ENCODE peak calls at places on chromosomes 11 and 22, in four cellular contexts. G is fibroblast of pulmonary artery, M is spleen, U is AG09319. V is an unnamed sample.

GRCh38 chr22:46029574-46030200 is 52.7 kb upstream of the WNT7B start:
- DNase-seq in M (peak), G (no peak), U (no peak), V (no peak)

GRCh38 chr22:38751422-38752346 is 4.1 kb downstream of the SUN2 start:
- DNase-seq in G (no peak), U (no peak), M (peak), V (no peak)

GRCh38 chr11:121587182-121587581 is 134.4 kb upstream of the SORL1-AS1 start:
- DNase-seq in M (no peak), U (no peak), G (no peak), V (no peak)

GRCh38 chr11:94218372-94218771 is 86.0 kb upstream of the IZUMO1R start:
- DNase-seq in G (no peak), U (no peak), M (no peak), V (no peak)

GRCh38 chr11:112297248-112297866 is 36.7 kb upstream of the PLET1 start:
- DNase-seq in M (no peak), U (no peak), G (no peak), V (no peak)

GRCh38 chr22:40323681-40324083 is 22.6 kb upstream of the ADSL start:
- DNase-seq in M (no peak), G (no peak), U (no peak), V (no peak)

GRCh38 chr11:35088676-35089075 is 50.3 kb upstream of the CD44 start:
- DNase-seq in M (no peak), U (no peak), G (peak), V (no peak)

GRCh38 chr11:394858-395655 is 1.0 kb downstream of the PKP3 start:
- DNase-seq in M (no peak), U (no peak), G (no peak), V (no peak)

GRCh38 chr11:92556435-92556834 is 331.8 kb downstream of the FAT3 start:
- DNase-seq in M (no peak), G (peak), U (no peak), V (no peak)

GRCh38 chr11:5891216-5891800 is 1.7 kb upstream of the OR52E5 start:
- DNase-seq in U (no peak), M (no peak), G (peak), V (no peak)

GRCh38 chr22:36288571-36289405 is 35.9 kb downstream of the APOL1 start:
- DNase-seq in U (no peak), M (peak), G (no peak), V (no peak)

GRCh38 chr11:843086-843704 is 543 bp downstream of the TSPAN4 start:
- DNase-seq in M (peak), G (no peak), U (no peak), V (no peak)

GRCh38 chr11:122187373-122188165 is 71.6 kb upstream of the BLID start:
- DNase-seq in U (no peak), M (no peak), G (no peak), V (no peak)

GRCh38 chr11:93849751-93850584 is 450 bp downstream of the VSTM5 start:
- DNase-seq in M (no peak), U (no peak), G (peak), V (no peak)

GRCh38 chr11:67731583-67731982 is 57.2 kb upstream of the ALDH3B2 start:
- DNase-seq in U (no peak), M (no peak), G (no peak), V (no peak)

GRCh38 chr22:25930083-25930482 is 188.1 kb downstream of the MYO18B start:
- DNase-seq in G (no peak), U (no peak), M (no peak), V (no peak)

GRCh38 chr11:130653838-130654601 is 205.6 kb downstream of the ADAMTS15 start:
- DNase-seq in M (no peak), U (no peak), G (peak), V (no peak)

GRCh38 chr11:78656327-78656726 is 81.7 kb upstream of the NARS2 start:
- DNase-seq in M (no peak), G (no peak), U (no peak), V (no peak)

GRCh38 chr11:63951779-63952536 is 13.2 kb downstream of the NAA40 start:
- DNase-seq in M (no peak), G (no peak), U (no peak), V (no peak)

GRCh38 chr11:57321388-57321995 is 3.3 kb downstream of the TNKS1BP1 start:
- DNase-seq in G (no peak), M (no peak), U (no peak), V (no peak)

GRCh38 chr22:24337894-24338645 is 67.4 kb downstream of the SPECC1L start:
- DNase-seq in G (no peak), M (no peak), U (no peak), V (no peak)

GRCh38 chr22:26846645-26847044 is 189.3 kb downstream of the MIAT start:
- DNase-seq in U (no peak), G (no peak), M (no peak), V (no peak)

GRCh38 chr11:94586978-94587377 is 19.8 kb downstream of the PIWIL4 start:
- DNase-seq in U (no peak), G (no peak), M (no peak), V (no peak)

GRCh38 chr11:20894296-20894695 is 224.9 kb downstream of the NELL1 start:
- DNase-seq in G (no peak), U (no peak), M (no peak), V (no peak)

GRCh38 chr11:45560153-45560934 is 105.1 kb downstream of the CHST1 start:
- DNase-seq in U (no peak), M (no peak), G (peak), V (no peak)

GRCh38 chr11:36362902-36363301 is 66.8 kb downstream of the PRR5L start:
- DNase-seq in U (no peak), G (peak), M (no peak), V (no peak)

GRCh38 chr11:95585071-95585751 is 204.4 kb downstream of the FAM76B start:
- DNase-seq in G (peak), M (no peak), U (no peak), V (no peak)

GRCh38 chr11:64713031-64713780 is 9.8 kb downstream of the NRXN2 start:
- DNase-seq in M (no peak), U (no peak), G (peak), V (no peak)

GRCh38 chr11:33531743-33532181 is 168.9 kb downstream of the C11orf91 start:
- DNase-seq in G (peak), U (no peak), M (no peak), V (no peak)

GRCh38 chr11:12007769-12008737 is at the start of gene DKK3:
- DNase-seq in M (no peak), G (peak), U (no peak), V (no peak)

GRCh38 chr11:43916621-43917020 is 25.8 kb upstream of the C11orf96 start:
- DNase-seq in G (no peak), M (no peak), U (no peak), V (no peak)

GRCh38 chr11:1920909-1921575 is 1.5 kb downstream of the TNNT3 start:
- DNase-seq in G (no peak), U (no peak), M (peak), V (no peak)

GRCh38 chr11:75014129-75014528 is 25.4 kb downstream of the NEU3 start:
- DNase-seq in G (peak), M (no peak), U (peak), V (no peak)
- TF ChIP-seq CTCF in G (peak), M (no peak), U (peak), V (no peak)

GRCh38 chr11:15985863-15986139 is 370.5 kb downstream of the SOX6 start:
- DNase-seq in M (no peak), G (no peak), U (no peak), V (no peak)

GRCh38 chr11:15989685-15990084 is 366.7 kb downstream of the SOX6 start:
- DNase-seq in U (no peak), M (no peak), G (no peak), V (no peak)

GRCh38 chr11:15987044-15987443 is 369.3 kb downstream of the SOX6 start:
- DNase-seq in G (no peak), U (no peak), M (no peak), V (no peak)

GRCh38 chr11:15991174-15991655 is 365.1 kb downstream of the SOX6 start:
- DNase-seq in M (no peak), U (no peak), G (no peak), V (no peak)

GRCh38 chr11:15988693-15989231 is 367.6 kb downstream of the SOX6 start:
- DNase-seq in G (no peak), U (no peak), M (no peak), V (no peak)
- TF ChIP-seq CTCF in G (no peak), U (no peak), M (no peak), V (peak)

GRCh38 chr22:49646876-49647275 is 180.8 kb downstream of the BRD1 start:
- DNase-seq in U (no peak), G (no peak), M (no peak), V (no peak)

GRCh38 chr22:49645791-49646550 is 181.7 kb downstream of the BRD1 start:
- DNase-seq in U (no peak), M (no peak), G (no peak), V (no peak)

GRCh38 chr22:49648053-49648452 is 179.6 kb downstream of the BRD1 start:
- DNase-seq in U (no peak), G (no peak), M (no peak), V (no peak)

GRCh38 chr22:49649166-49649565 is 178.5 kb downstream of the BRD1 start:
- DNase-seq in U (no peak), G (no peak), M (no peak), V (no peak)

DNA sequence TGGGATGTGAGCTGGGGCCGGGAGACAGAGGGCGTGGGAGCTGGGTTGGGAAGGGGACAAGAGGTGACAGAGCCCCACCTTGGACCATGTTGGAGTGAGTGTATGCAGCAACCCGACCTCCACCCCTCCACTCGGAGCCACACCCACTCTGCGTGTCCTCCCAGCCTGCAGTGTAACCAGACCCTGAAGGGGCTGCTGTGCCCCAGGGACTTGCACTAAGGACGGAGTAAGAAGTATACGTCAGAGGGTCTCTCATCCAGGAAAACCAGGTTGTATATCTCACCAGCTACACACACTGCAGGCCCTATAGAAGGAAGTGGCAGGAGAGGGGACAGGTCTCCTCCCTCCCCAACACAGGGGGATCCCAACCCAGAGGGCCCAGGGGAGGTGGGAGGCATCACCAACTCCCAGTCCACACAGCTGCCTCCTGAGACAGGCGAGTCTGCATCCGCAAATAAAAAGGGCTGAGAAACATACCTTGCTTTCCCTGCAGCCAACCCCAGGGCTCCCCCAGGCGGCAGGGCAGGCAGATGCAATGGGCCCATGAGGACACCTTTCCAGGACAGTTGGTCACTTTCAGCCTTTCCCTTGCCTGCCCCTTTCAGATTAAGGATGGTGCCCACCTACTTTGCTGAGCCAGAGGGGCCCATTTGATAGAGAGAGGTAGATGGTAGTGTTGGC is 180.2 kb downstream of the BRD1 start:
- DNase-seq in G (no peak), M (no peak), U (no peak), V (no peak)
- TF ChIP-seq CTCF in G (no peak), M (no peak), U (no peak), V (no peak)

GRCh38 chr11:85784907-85785306 is 26.0 kb downstream of the SYTL2 start:
- DNase-seq in G (no peak), U (no peak), M (no peak), V (no peak)
- TF ChIP-seq CTCF in G (no peak), U (no peak), M (no peak), V (no peak)

GRCh38 chr22:37353839-37354238 is 71.5 kb downstream of the CYTH4 start:
- DNase-seq in M (no peak), G (no peak), U (no peak), V (no peak)

GRCh38 chr22:37352481-37352880 is 70.2 kb downstream of the CYTH4 start:
- DNase-seq in U (no peak), M (no peak), G (no peak), V (no peak)

GRCh38 chr22:37354271-37355069 is 72.2 kb downstream of the CYTH4 start:
- DNase-seq in U (no peak), G (no peak), M (no peak), V (no peak)

GRCh38 chr22:37349043-37349814 is 66.9 kb downstream of the CYTH4 start:
- DNase-seq in U (no peak), M (no peak), G (no peak), V (no peak)

DNA sequence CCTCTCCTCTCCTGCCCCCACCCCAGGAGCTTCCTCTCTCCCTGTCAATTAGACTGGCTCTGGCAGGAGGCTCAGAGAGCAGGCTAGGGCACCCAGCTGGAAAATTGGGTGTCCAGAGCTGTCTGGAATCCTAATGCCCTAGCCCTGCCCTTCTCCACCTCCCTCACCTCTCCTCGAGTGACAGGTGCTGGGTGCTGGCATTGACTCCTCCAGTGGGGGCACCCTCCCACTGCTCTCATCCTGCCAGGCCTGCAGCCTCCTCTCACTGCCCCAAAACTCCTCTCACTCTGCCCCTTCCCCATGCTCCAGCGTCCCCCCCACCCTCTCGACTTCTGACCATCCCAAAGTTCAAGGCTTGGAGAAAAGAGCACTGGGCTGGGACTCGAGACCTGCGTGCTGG is 69.0 kb downstream of the CYTH4 start:
- DNase-seq in G (no peak), M (no peak), U (no peak), V (no peak)
- TF ChIP-seq CTCF in G (no peak), M (no peak), U (no peak), V (no peak)

GRCh38 chr11:119375629-119376196 is 5.8 kb downstream of the USP2 start:
- DNase-seq in M (no peak), U (no peak), G (peak), V (peak)
- TF ChIP-seq CTCF in M (no peak), U (no peak), G (no peak), V (no peak)

GRCh38 chr11:13111813-13112130 is 102.7 kb downstream of the RASSF10 start:
- DNase-seq in U (no peak), M (no peak), G (no peak), V (no peak)

GRCh38 chr11:13116491-13116890 is 107.4 kb downstream of the RASSF10 start:
- DNase-seq in G (no peak), M (no peak), U (no peak), V (no peak)

GRCh38 chr11:13118194-13118593 is 109.1 kb downstream of the RASSF10 start:
- DNase-seq in M (no peak), G (peak), U (peak), V (no peak)

GRCh38 chr11:13117344-13117743 is 108.2 kb downstream of the RASSF10 start:
- DNase-seq in M (no peak), U (no peak), G (no peak), V (no peak)

DNA sequence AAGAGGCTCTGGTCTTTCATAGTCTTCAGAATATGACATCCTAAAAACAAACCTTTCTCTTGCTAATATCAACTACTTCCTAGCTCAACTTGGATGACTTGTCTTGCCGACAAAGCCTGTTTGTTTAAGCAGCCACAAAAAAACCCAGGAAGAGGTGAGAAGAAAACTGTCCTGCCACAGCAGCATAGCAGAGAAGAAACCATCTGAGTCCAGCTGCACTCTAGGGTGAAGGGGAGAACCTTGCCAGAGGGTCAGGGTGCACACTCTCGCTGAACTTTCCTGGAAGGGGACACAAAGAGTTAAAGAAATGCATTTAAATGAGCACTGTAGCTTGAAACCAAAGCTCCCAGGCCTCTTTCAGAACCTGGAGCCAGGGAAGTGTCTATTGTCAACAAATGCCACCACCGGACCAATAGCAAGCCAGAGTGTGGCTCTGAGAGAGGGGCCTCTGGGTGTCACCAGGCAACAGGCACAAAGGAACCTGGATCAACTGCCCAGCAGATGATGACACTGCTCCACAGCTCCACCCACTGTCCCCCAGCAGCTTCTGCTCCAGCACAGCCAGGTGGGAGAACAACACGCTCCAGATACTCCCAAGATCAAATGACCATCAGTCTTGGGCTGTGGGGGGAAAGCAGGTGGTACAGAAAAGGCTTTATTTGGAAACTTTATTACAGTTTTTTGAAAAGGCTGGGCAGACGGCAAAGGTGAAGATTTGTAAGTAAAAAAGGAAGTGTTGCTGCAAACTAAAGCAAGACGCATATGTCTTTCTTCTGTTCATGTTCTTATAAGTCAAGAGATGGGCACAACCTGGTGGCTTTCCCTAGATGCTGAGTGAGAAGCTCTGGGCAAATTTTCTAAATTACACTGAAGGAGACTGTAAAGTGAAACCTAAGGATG is 105.7 kb downstream of the RASSF10 start:
- DNase-seq in M (no peak), G (no peak), U (no peak), V (no peak)
- TF ChIP-seq CTCF in M (no peak), G (no peak), U (no peak), V (peak)

GRCh38 chr11:125359130-125359529 is 136.9 kb downstream of the FEZ1 start:
- DNase-seq in M (no peak), U (no peak), G (no peak), V (no peak)
- TF ChIP-seq CTCF in M (no peak), U (no peak), G (no peak), V (no peak)